ENCODE peak calls at places on chromosomes 6 and 20, in four cellular contexts. G, F, S and H are unnamed samples.

GRCh38 chr6:170363255-170363654 is 56.7 kb downstream of the FAM120B start:
- DNase-seq in G (no peak), F (no peak), S (no peak), H (no peak)

GRCh38 chr20:32332614-32333013 is 25.5 kb upstream of the ASXL1 start:
- DNase-seq in G (no peak), F (no peak), S (peak; percentile 79), H (no peak)

GRCh38 chr6:75602164-75602896 is 650 bp downstream of the SENP6 start:
- DNase-seq in G (no peak), F (no peak), S (peak; percentile 86), H (peak; percentile 19)

GRCh38 chr6:113870917-113871316 is 13.8 kb downstream of the MARCKS start:
- DNase-seq in G (no peak), F (no peak), S (no peak), H (no peak)

GRCh38 chr6:37024665-37025337 is 19.3 kb downstream of the FGD2 start:
- DNase-seq in G (no peak), F (no peak), S (no peak), H (peak; percentile 34)

GRCh38 chr6:19838442-19839236 is 1.5 kb downstream of the ID4 start:
- DNase-seq in G (peak; percentile 95), F (no peak), S (peak; percentile 86), H (no peak)

GRCh38 chr20:3420211-3420707 is 12.8 kb upstream of the DNAAF9 start:
- DNase-seq in G (no peak), F (no peak), S (peak; percentile 91), H (no peak)

GRCh38 chr20:47847882-47848485 is 62.7 kb upstream of the SULF2 start:
- DNase-seq in G (no peak), F (no peak), S (no peak), H (no peak)

GRCh38 chr6:47098570-47098993 is 56.5 kb upstream of the ADGRF1 start:
- DNase-seq in G (no peak), F (peak; percentile 13), S (no peak), H (peak; percentile 87)

GRCh38 chr6:10747251-10747972 is at the start of gene TMEM14B:
- DNase-seq in G (peak; percentile 97), F (peak; percentile 87), S (peak; percentile 100), H (peak; percentile 88)

GRCh38 chr6:118644007-118644406 is 7.4 kb downstream of the CEP85L start:
- DNase-seq in G (no peak), F (no peak), S (no peak), H (no peak)

GRCh38 chr6:82875573-82876185 is 190.0 kb downstream of the UBE3D start:
- DNase-seq in G (no peak), F (peak; percentile 32), S (no peak), H (no peak)

GRCh38 chr6:168164462-168165061 is 85.5 kb upstream of the FRMD1 start:
- DNase-seq in G (no peak), F (no peak), S (peak; percentile 28), H (no peak)

GRCh38 chr20:9660236-9660868 is 146.0 kb downstream of the LAMP5 start:
- DNase-seq in G (peak; percentile 16), F (no peak), S (no peak), H (no peak)

GRCh38 chr6:132780770-132781371 is 17.6 kb downstream of the SLC18B1 start:
- DNase-seq in G (peak; percentile 19), F (no peak), S (no peak), H (no peak)

GRCh38 chr6:17506531-17506930 is 93.6 kb upstream of the FAM8A1 start:
- DNase-seq in G (no peak), F (no peak), S (no peak), H (no peak)

GRCh38 chr6:17505767-17506280 is 94.3 kb upstream of the FAM8A1 start:
- DNase-seq in G (no peak), F (peak; percentile 11), S (no peak), H (peak; percentile 14)

GRCh38 chr6:17506962-17507361 is 93.1 kb upstream of the FAM8A1 start:
- DNase-seq in G (no peak), F (no peak), S (no peak), H (no peak)

GRCh38 chr6:17504005-17504404 is 96.1 kb upstream of the FAM8A1 start:
- DNase-seq in G (no peak), F (no peak), S (no peak), H (no peak)

GRCh38 chr6:17505062-17505476 is 95.0 kb upstream of the FAM8A1 start:
- DNase-seq in G (peak; percentile 15), F (no peak), S (no peak), H (no peak)
- TF ChIP-seq CTCF in G (no peak), F (peak; percentile 45), S (no peak), H (peak; percentile 9)

DNA sequence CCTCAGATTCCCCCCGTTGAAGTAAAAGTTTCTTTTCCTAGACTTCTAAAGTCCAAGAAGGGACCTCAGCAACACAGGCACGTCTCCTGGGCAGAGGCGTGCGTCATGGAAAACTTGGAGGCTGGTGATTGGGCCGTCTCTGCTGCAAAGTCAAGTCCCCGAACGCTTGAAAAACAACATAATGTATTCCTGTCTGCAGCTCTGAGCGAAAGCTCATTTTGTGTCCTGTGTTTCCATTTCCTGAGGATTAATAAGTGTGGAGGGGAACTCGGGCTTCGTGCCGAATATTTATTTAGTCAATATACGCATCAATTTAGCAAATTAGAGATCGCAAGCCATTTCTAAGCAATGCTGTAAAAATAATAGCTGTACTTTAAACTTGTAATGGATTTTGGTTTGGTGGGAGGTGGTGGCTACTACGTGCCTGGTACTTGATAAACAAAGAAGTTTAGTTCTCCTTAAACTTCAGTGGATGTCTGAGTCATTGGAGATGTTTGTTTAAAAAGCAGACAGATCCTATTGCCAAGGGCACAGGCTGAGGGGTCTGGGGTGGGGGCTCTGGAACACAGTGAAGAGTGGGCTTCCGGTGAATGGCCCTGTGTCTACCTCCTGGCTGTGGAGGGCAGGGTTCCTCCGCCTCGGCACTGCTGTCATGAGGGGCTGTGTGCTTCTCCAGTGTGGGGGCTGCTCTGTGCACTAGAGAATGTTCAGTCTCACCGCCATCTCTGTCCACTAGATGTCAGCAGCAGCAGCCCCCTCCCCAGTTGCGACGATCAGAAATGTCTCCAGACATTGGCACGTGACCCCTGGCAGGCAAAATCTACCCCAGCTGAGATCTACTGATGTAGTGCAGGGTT is 21.8 kb downstream of the PCK1 start:
- DNase-seq in G (peak; percentile 24), F (peak; percentile 8), S (no peak), H (no peak)
- TF ChIP-seq CTCF in G (peak; percentile 94), F (peak; percentile 50), S (no peak), H (peak; percentile 30)

GRCh38 chr6:61809004-61809595 is 476.9 kb downstream of the KHDRBS2 start:
- DNase-seq in G (peak; percentile 45), F (no peak), S (no peak), H (no peak)
- TF ChIP-seq CTCF in G (peak; percentile 56), F (no peak), S (no peak), H (peak; percentile 1)

DNA sequence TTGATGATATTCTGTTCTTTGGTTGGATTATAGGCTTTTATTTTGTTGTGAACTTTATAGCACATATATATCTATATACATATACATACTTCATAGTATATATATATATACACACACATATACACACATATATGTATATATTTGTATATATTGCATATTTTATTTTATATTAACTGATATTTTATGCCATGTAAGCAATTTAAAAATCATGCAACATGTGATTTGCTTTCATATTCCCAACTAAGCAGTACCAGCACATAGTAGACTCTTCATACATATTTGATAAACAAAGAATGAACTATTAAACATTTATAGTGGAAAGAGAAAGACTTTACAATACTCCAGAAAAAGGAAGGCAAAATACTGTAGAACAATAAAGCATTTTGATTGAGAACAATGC is 679.2 kb downstream of the TENT5A start:
- DNase-seq in G (no peak), F (no peak), S (no peak), H (no peak)
- TF ChIP-seq CTCF in G (no peak), F (no peak), S (no peak), H (no peak)

DNA sequence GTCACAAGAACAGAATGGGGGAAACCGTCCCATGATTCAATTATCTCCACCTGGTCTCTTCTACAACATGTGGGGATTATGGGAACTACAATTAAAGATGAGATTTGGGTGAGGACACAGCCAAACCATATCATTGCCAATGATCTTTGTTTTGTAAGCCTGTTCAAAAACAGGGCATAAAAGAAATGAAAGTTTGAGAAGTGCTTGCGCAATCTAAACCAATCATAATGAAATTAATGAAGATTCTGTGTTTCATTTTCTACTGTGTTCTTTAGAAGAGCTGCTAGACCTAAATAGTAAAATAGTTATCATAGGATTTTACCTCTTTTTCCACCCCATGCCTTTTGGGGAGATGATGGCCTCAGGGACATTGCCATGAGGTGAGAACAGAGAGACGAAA is 761.3 kb downstream of the HDGFL1 start:
- DNase-seq in G (no peak), F (no peak), S (no peak), H (no peak)
- TF ChIP-seq CTCF in G (no peak), F (no peak), S (no peak), H (no peak)

GRCh38 chr6:24272148-24272547 is 85.7 kb downstream of the DCDC2 start:
- DNase-seq in G (no peak), F (no peak), S (no peak), H (no peak)

GRCh38 chr6:24273471-24273870 is 84.4 kb downstream of the DCDC2 start:
- DNase-seq in G (no peak), F (no peak), S (no peak), H (peak; percentile 49)

GRCh38 chr6:24270011-24270410 is 87.8 kb downstream of the DCDC2 start:
- DNase-seq in G (no peak), F (no peak), S (no peak), H (no peak)

DNA sequence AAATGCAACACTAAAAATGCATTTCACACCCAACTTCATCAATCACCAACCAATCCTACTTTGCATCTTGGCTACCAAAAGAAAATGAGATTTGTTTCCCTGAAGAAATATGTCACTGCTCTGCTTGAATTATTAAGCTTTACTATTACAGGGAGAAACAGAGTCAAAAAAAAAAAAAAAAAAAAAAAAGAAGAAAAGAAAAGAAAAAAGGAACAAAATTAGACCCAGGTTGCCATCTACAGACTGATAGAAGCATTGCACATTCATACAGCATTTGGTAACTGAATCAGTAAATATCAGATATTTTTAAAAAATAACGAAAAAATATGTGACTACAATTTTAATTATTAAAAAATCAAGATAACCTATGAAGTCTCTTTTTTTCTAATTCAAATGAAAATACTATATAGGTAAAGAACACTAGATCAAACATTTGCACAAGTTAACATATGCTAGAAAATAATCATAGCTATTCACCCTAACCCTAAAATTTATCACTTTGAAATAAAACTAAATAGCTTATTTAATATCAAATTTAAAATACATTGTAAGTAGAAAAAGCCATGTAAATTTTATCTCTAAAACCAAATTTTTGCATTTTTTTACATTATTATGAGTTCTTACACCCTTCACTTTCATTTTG is 83.3 kb downstream of the DCDC2 start:
- DNase-seq in G (no peak), F (no peak), S (no peak), H (no peak)
- TF ChIP-seq CTCF in G (peak; percentile 51), F (peak; percentile 52), S (no peak), H (peak; percentile 66)

GRCh38 chr6:32095338-32096086 is 13.6 kb downstream of the TNXB start:
- DNase-seq in G (no peak), F (no peak), S (no peak), H (no peak)

GRCh38 chr6:32102255-32102654 is 6.9 kb downstream of the TNXB start:
- DNase-seq in G (no peak), F (no peak), S (no peak), H (no peak)

GRCh38 chr6:32092760-32093497 is 16.2 kb downstream of the TNXB start:
- DNase-seq in G (no peak), F (peak; percentile 74), S (no peak), H (peak; percentile 67)

GRCh38 chr6:32096087-32096393 is 13.1 kb downstream of the TNXB start:
- DNase-seq in G (no peak), F (no peak), S (no peak), H (no peak)

GRCh38 chr6:32096394-32097258 is 12.5 kb downstream of the TNXB start:
- DNase-seq in G (no peak), F (no peak), S (no peak), H (no peak)
- TF ChIP-seq CTCF in G (peak; percentile 39), F (peak; percentile 3), S (no peak), H (no peak)

GRCh38 chr6:12482386-12482785 is 192.2 kb downstream of the EDN1 start:
- DNase-seq in G (no peak), F (no peak), S (no peak), H (no peak)
- TF ChIP-seq CTCF in G (peak; percentile 35), F (peak; percentile 32), S (no peak), H (no peak)